ENCODE peak calls at places on chromosomes 12 and 14, in six cellular contexts. One of them, this sample, is unnamed. For H3K4me1, the result is how much of the 10 kb centered on the place peaks cover.

GRCh38 chr12:27424631-27425230 is 21.8 kb upstream of the SMCO2 start:
- DNase-seq in PC-3: peak
- DNase-seq in suprapubic skin: no peak
- DNase-seq in CD8-positive, alpha-beta T cell: no peak
- DNase-seq in fibroblast of lung: peak
- DNase-seq in left ventricle myocardium inferior: no peak
- DNase-seq in this sample: no peak

GRCh38 chr12:100401660-100402059 is 44.8 kb downstream of the SLC17A8 start:
- DNase-seq in PC-3: peak
- DNase-seq in CD8-positive, alpha-beta T cell: no peak
- DNase-seq in fibroblast of lung: peak
- DNase-seq in left ventricle myocardium inferior: no peak
- DNase-seq in suprapubic skin: no peak
- DNase-seq in this sample: no peak

GRCh38 chr14:92122351-92122677 is 545 bp downstream of the CPSF2 start:
- DNase-seq in left ventricle myocardium inferior: no peak
- DNase-seq in fibroblast of lung: peak
- DNase-seq in PC-3: peak
- DNase-seq in CD8-positive, alpha-beta T cell: peak
- DNase-seq in suprapubic skin: no peak
- DNase-seq in this sample: no peak

GRCh38 chr12:67498981-67499380 is 149.6 kb upstream of the DYRK2 start:
- DNase-seq in suprapubic skin: no peak
- DNase-seq in CD8-positive, alpha-beta T cell: no peak
- DNase-seq in left ventricle myocardium inferior: no peak
- DNase-seq in PC-3: no peak
- DNase-seq in fibroblast of lung: no peak
- DNase-seq in this sample: no peak

GRCh38 chr14:75961662-75962061 is 20.1 kb downstream of the TGFB3 start:
- DNase-seq in PC-3: no peak
- DNase-seq in suprapubic skin: no peak
- DNase-seq in fibroblast of lung: no peak
- DNase-seq in CD8-positive, alpha-beta T cell: no peak
- DNase-seq in left ventricle myocardium inferior: no peak
- DNase-seq in this sample: no peak

GRCh38 chr12:32603858-32604257 is 75.2 kb upstream of the DNM1L start:
- DNase-seq in suprapubic skin: no peak
- DNase-seq in left ventricle myocardium inferior: no peak
- DNase-seq in CD8-positive, alpha-beta T cell: no peak
- DNase-seq in fibroblast of lung: peak
- DNase-seq in PC-3: peak
- DNase-seq in this sample: no peak

GRCh38 chr12:129550353-129550752 is 353.5 kb downstream of the TMEM132D start:
- DNase-seq in CD8-positive, alpha-beta T cell: no peak
- DNase-seq in PC-3: no peak
- DNase-seq in suprapubic skin: no peak
- DNase-seq in left ventricle myocardium inferior: no peak
- DNase-seq in fibroblast of lung: no peak
- DNase-seq in this sample: no peak

GRCh38 chr14:75723716-75724115 is 62.7 kb downstream of the TTLL5 start:
- DNase-seq in CD8-positive, alpha-beta T cell: no peak
- DNase-seq in fibroblast of lung: peak
- DNase-seq in suprapubic skin: no peak
- DNase-seq in PC-3: no peak
- DNase-seq in left ventricle myocardium inferior: no peak
- DNase-seq in this sample: no peak

GRCh38 chr14:105554022-105554421 is 27.6 kb downstream of the TMEM121 start:
- DNase-seq in fibroblast of lung: no peak
- DNase-seq in CD8-positive, alpha-beta T cell: no peak
- DNase-seq in suprapubic skin: peak
- DNase-seq in left ventricle myocardium inferior: no peak
- DNase-seq in PC-3: no peak
- DNase-seq in this sample: no peak

GRCh38 chr12:69555461-69555860 is 29.8 kb upstream of the CCT2 start:
- DNase-seq in suprapubic skin: no peak
- DNase-seq in left ventricle myocardium inferior: no peak
- DNase-seq in CD8-positive, alpha-beta T cell: no peak
- DNase-seq in PC-3: peak
- DNase-seq in fibroblast of lung: peak
- DNase-seq in this sample: no peak

GRCh38 chr14:22614240-22614799 is 16.2 kb downstream of the ABHD4 start:
- DNase-seq in fibroblast of lung: peak
- DNase-seq in PC-3: peak
- DNase-seq in suprapubic skin: no peak
- DNase-seq in CD8-positive, alpha-beta T cell: no peak
- DNase-seq in left ventricle myocardium inferior: no peak
- DNase-seq in this sample: no peak

GRCh38 chr12:109092484-109093021 is 719 bp downstream of the ALKBH2 start:
- DNase-seq in fibroblast of lung: no peak
- DNase-seq in left ventricle myocardium inferior: no peak
- DNase-seq in CD8-positive, alpha-beta T cell: no peak
- DNase-seq in suprapubic skin: no peak
- DNase-seq in PC-3: no peak
- DNase-seq in this sample: no peak

DNA sequence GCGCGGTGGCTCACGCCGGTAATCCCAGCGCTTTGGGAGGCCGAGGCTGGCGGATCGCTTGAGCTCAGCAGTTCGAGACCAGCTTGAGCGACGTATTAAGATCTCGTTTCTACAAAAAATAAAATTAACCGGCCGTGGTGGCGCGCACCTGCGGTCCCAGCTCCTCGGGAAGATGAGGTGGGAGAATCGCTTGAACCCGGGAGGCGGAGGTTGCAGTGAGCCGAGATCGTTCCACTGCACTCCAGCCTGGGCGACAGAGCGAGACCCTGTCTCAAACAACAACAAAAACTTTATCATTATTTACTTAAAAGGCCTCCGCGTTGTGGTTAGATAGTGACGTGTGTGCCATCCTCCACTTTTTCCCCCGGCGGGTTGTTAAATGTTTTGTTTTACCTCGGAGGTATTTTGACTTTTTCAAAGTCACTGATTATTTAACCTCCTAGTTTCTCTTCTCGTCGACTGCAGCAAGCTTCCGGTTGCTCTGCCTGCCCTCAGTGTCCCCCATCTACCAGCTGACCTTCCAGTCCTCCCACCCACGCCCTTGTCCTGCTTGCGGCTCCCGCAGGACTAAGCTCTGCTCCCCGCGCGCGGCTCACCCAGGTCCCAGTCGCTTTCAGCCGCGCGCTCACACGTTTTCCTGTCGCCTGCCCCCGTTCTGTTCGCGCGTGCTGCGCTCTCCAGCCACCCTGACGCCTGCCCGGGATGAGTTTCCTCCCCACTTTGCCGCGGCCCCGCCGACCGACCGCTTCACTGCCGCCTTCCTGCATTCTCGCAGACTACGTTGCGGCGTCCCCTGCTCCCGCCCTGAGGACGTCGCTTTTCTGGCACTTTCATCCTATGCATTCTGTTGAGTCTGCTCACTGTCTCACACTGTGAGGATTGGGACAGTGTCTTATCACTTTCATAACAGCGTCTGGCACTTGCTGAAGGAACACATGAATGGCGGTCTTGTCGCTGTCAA is 1.2 kb upstream of the SCAF11 start:
- DNase-seq in suprapubic skin: peak
- DNase-seq in left ventricle myocardium inferior: peak
- DNase-seq in fibroblast of lung: peak
- DNase-seq in CD8-positive, alpha-beta T cell: peak
- DNase-seq in PC-3: peak
- DNase-seq in this sample: peak
- H3K4me3 ChIP-seq in suprapubic skin: peak
- H3K4me3 ChIP-seq in left ventricle myocardium inferior: peak
- H3K4me3 ChIP-seq in fibroblast of lung: peak
- H3K4me3 ChIP-seq in CD8-positive, alpha-beta T cell: peak
- H3K4me3 ChIP-seq in PC-3: peak
- H3K4me3 ChIP-seq in this sample: peak

GRCh38 chr14:68501621-68502052 is 291.2 kb downstream of the ZFP36L1 start:
- DNase-seq in CD8-positive, alpha-beta T cell: no peak
- DNase-seq in suprapubic skin: no peak
- DNase-seq in fibroblast of lung: no peak
- DNase-seq in left ventricle myocardium inferior: peak
- DNase-seq in PC-3: no peak
- DNase-seq in this sample: no peak

GRCh38 chr14:68503186-68503825 is 289.6 kb downstream of the ZFP36L1 start:
- DNase-seq in left ventricle myocardium inferior: no peak
- DNase-seq in suprapubic skin: no peak
- DNase-seq in fibroblast of lung: no peak
- DNase-seq in PC-3: no peak
- DNase-seq in CD8-positive, alpha-beta T cell: no peak
- DNase-seq in this sample: no peak

GRCh38 chr14:68499451-68499850 is 293.4 kb downstream of the ZFP36L1 start:
- DNase-seq in fibroblast of lung: no peak
- DNase-seq in left ventricle myocardium inferior: no peak
- DNase-seq in suprapubic skin: no peak
- DNase-seq in CD8-positive, alpha-beta T cell: no peak
- DNase-seq in PC-3: no peak
- DNase-seq in this sample: no peak

GRCh38 chr14:68502196-68502595 is 290.7 kb downstream of the ZFP36L1 start:
- DNase-seq in fibroblast of lung: no peak
- DNase-seq in left ventricle myocardium inferior: no peak
- DNase-seq in suprapubic skin: no peak
- DNase-seq in PC-3: no peak
- DNase-seq in CD8-positive, alpha-beta T cell: no peak
- DNase-seq in this sample: no peak

DNA sequence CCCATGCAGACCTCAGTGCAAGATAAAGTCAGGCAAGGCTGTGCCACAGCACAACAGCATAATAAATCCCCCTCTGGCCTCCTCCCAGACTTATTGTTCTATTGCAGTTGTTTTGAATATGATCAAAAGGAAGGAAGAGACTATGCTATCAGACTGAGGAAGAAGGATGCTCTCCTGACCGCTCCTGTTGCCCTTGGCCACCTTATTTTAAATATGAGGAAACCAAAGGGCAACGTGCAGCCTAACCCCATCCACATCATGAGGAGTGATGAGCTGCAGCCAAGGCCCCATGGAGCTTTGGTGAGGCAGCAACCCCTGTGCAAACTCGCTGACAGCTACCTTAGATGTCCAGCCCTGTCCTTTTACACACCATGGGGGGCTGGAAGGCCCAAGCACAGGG is 291.7 kb downstream of the ZFP36L1 start:
- DNase-seq in fibroblast of lung: no peak
- DNase-seq in CD8-positive, alpha-beta T cell: no peak
- DNase-seq in PC-3: no peak
- DNase-seq in suprapubic skin: no peak
- DNase-seq in left ventricle myocardium inferior: no peak
- DNase-seq in this sample: no peak
- H3K4me1 ChIP-seq in fibroblast of lung: under half
- H3K4me1 ChIP-seq in CD8-positive, alpha-beta T cell: half or more
- H3K4me1 ChIP-seq in PC-3: under half
- H3K4me1 ChIP-seq in suprapubic skin: under half
- H3K4me1 ChIP-seq in left ventricle myocardium inferior: under half
- H3K4me1 ChIP-seq in this sample: under half

GRCh38 chr12:29782285-29782820 is 1.4 kb downstream of the TMTC1 start:
- DNase-seq in PC-3: peak
- DNase-seq in fibroblast of lung: peak
- DNase-seq in suprapubic skin: no peak
- DNase-seq in CD8-positive, alpha-beta T cell: no peak
- DNase-seq in left ventricle myocardium inferior: no peak
- DNase-seq in this sample: no peak

GRCh38 chr12:29781176-29781575 is 2.6 kb downstream of the TMTC1 start:
- DNase-seq in suprapubic skin: no peak
- DNase-seq in left ventricle myocardium inferior: no peak
- DNase-seq in CD8-positive, alpha-beta T cell: no peak
- DNase-seq in fibroblast of lung: no peak
- DNase-seq in PC-3: no peak
- DNase-seq in this sample: no peak

GRCh38 chr12:29780084-29780483 is 3.7 kb downstream of the TMTC1 start:
- DNase-seq in PC-3: no peak
- DNase-seq in left ventricle myocardium inferior: no peak
- DNase-seq in CD8-positive, alpha-beta T cell: no peak
- DNase-seq in suprapubic skin: no peak
- DNase-seq in fibroblast of lung: no peak
- DNase-seq in this sample: no peak

GRCh38 chr12:29782821-29783772 is 645 bp downstream of the TMTC1 start:
- DNase-seq in suprapubic skin: peak
- DNase-seq in CD8-positive, alpha-beta T cell: no peak
- DNase-seq in fibroblast of lung: peak
- DNase-seq in left ventricle myocardium inferior: peak
- DNase-seq in PC-3: peak
- DNase-seq in this sample: no peak

DNA sequence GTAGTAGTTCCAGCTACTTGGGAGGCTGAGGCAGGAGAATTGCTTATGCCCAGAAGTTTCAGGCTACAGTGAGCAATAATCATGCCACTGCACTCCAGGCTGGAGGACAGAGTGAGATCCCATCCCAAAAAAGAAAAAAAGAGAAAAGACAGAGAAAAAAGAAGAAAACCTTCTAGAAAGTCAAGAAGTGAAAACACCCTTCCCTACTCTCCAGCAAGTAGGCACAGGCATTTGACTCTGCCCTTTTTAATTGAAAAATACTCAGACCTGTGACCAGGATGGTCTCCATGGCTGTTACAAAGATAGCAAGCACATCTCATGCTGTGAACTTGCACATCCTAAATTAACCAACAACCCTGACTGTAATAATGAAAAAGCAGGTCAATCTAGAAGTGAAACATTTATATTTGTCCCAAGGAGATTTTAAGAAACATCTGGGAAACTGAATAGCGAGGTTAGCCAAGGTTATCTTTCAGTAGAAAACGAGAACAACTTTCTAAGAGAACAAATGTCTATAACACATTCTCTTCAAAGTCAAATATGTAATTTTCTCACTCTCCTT is 2.0 kb downstream of the TMTC1 start:
- DNase-seq in fibroblast of lung: no peak
- DNase-seq in PC-3: no peak
- DNase-seq in suprapubic skin: no peak
- DNase-seq in left ventricle myocardium inferior: no peak
- DNase-seq in CD8-positive, alpha-beta T cell: no peak
- DNase-seq in this sample: no peak
- H3K27ac ChIP-seq in fibroblast of lung: peak
- H3K27ac ChIP-seq in PC-3: no peak
- H3K27ac ChIP-seq in suprapubic skin: peak
- H3K27ac ChIP-seq in left ventricle myocardium inferior: peak
- H3K27ac ChIP-seq in CD8-positive, alpha-beta T cell: no peak
- H3K27ac ChIP-seq in this sample: no peak

DNA sequence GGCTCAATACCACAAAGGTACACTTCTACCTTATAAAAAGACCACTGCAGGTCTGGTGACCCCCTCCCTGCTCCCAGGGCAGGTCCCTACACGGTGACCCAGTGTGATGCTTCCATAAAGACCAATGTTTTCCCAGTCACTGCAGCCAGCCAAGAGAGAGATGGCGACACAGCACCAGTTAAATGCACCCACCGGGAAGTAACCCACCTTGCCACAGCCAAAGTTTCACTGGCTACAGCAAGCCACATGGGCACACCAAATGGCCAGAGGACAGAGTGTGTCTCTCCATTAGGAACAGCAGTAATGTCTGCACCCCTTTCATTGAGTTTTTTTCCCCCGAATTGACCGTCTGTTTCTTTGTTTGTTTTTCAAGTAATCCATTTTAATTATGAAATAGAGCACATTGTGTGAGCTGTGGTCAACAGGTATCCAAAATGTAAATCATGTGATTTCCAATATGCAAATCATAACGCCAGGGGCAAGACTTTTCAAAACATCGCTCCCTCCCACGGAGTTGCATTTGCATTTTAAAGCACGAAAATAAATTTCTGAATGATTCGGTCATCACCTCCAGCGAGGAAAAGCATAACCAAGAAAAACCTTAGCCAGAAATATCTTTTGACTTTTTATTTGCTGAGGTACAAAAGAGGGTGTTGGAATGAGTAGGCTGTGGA is 48.9 kb upstream of the EML1 start:
- DNase-seq in suprapubic skin: no peak
- DNase-seq in PC-3: no peak
- DNase-seq in left ventricle myocardium inferior: no peak
- DNase-seq in CD8-positive, alpha-beta T cell: no peak
- DNase-seq in fibroblast of lung: peak
- DNase-seq in this sample: no peak
- H3K4me3 ChIP-seq in suprapubic skin: no peak
- H3K4me3 ChIP-seq in PC-3: no peak
- H3K4me3 ChIP-seq in left ventricle myocardium inferior: no peak
- H3K4me3 ChIP-seq in CD8-positive, alpha-beta T cell: no peak
- H3K4me3 ChIP-seq in fibroblast of lung: no peak
- H3K4me3 ChIP-seq in this sample: no peak

This sample was measured in effector memory CD4-positive, alpha-beta T cell.